ENCODE peak calls at places on chromosome 2, in seven cellular contexts. A is ascending aorta, N is neural progenitor cell, I is tibial nerve, M is HCT116, V is Peyer's patch, P is lower leg skin. T is an unnamed sample.

GRCh38 chr2:120424274-120424796 is 78.4 kb downstream of the INHBB start:
- DNase-seq in A (no peak), N (no peak), I (no peak), M (no peak), V (no peak), P (no peak), T (no peak)

GRCh38 chr2:205712508-205712907 is 30.2 kb downstream of the NRP2 start:
- DNase-seq in A (no peak), N (no peak), I (no peak), M (no peak), V (no peak), P (no peak), T (no peak)

GRCh38 chr2:54455584-54456525 is at the start of gene SPTBN1:
- DNase-seq in A (peak; percentile 38), N (peak; percentile 92), I (peak; percentile 87), M (peak; percentile 61), V (peak; percentile 29), P (peak; percentile 84), T (peak; percentile 81)

GRCh38 chr2:127879899-127880298 is 5.9 kb downstream of the AMMECR1L start:
- DNase-seq in A (no peak), N (no peak), I (no peak), M (no peak), V (no peak), P (no peak), T (no peak)

GRCh38 chr2:203718087-203718486 is 11.6 kb downstream of the CD28 start:
- DNase-seq in A (no peak), N (no peak), I (no peak), M (no peak), V (peak; percentile 48), P (no peak), T (no peak)

GRCh38 chr2:207807516-207807915 is 37.8 kb upstream of the FZD5 start:
- DNase-seq in A (no peak), N (no peak), I (no peak), M (no peak), V (no peak), P (no peak), T (peak; percentile 52)

GRCh38 chr2:168978461-168978861 is 52.7 kb downstream of the ABCB11 start:
- DNase-seq in A (no peak), N (no peak), I (no peak), M (no peak), V (no peak), P (no peak), T (no peak)

GRCh38 chr2:118830121-118830520 is 17.3 kb downstream of the EN1 start:
- DNase-seq in A (no peak), N (no peak), I (no peak), M (no peak), V (no peak), P (no peak), T (no peak)

GRCh38 chr2:224359569-224359968 is 42.3 kb downstream of the FAM124B start:
- DNase-seq in A (no peak), N (peak; percentile 59), I (no peak), M (no peak), V (no peak), P (no peak), T (no peak)

GRCh38 chr2:102770506-102770905 is 8.7 kb downstream of the TMEM182 start:
- DNase-seq in A (no peak), N (peak; percentile 16), I (no peak), M (no peak), V (no peak), P (no peak), T (no peak)

GRCh38 chr2:181228661-181229060 is 228.5 kb upstream of the ITGA4 start:
- DNase-seq in A (no peak), N (no peak), I (no peak), M (no peak), V (no peak), P (no peak), T (no peak)

GRCh38 chr2:181231151-181231550 is 226.0 kb upstream of the ITGA4 start:
- DNase-seq in A (no peak), N (peak; percentile 5), I (no peak), M (no peak), V (no peak), P (no peak), T (no peak)

GRCh38 chr2:181235683-181236459 is 221.3 kb upstream of the ITGA4 start:
- DNase-seq in A (no peak), N (no peak), I (no peak), M (no peak), V (no peak), P (no peak), T (peak; percentile 52)

GRCh38 chr2:181234429-181235410 is 222.5 kb upstream of the ITGA4 start:
- DNase-seq in A (no peak), N (no peak), I (no peak), M (no peak), V (no peak), P (no peak), T (no peak)

DNA sequence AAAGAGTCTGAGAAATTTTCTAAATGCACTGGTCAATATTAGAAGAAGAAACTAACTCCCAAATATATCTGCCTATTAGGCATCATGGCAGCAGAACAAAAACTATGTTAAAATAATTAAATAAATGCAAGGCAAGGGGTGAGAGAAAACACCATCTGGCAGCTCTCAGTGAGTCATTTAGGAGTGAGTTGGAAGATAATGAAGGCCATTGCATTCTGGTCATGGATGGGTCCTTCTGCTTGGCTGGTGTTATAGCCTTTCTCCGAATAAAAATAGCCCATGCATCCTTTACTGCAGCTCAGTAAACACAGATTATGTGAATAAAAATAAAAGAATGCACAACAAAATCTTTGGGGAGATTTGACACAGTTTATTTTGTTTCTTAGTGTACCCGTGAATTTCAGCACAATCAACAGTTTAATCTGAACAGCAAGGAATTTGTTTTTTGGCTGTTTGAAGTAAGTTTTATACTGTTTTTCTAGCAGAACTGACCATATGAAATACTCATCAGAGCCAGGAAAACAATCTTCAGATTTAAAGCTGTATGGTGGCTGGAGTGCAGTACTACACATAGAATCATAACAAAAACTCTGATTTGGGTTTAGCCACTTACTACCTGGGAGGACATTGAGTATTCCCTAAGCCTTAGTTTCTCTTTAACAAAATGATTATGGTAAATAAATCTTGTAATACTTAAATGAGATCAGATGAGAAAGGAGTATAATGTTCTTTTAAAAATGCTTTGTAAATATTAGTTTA is 225.1 kb upstream of the ITGA4 start:
- DNase-seq in A (no peak), N (no peak), I (no peak), M (no peak), V (no peak), P (no peak), T (no peak)
- TF ChIP-seq CTCF in A (no peak), N (no peak), I (no peak), M (no peak), V (no peak), P (no peak), T (no peak)

GRCh38 chr2:197500503-197501179 is 462 bp downstream of the HSPE1 start:
- DNase-seq in A (no peak), N (peak; percentile 8), I (no peak), M (no peak), V (no peak), P (no peak), T (peak; percentile 23)

GRCh38 chr2:197502201-197502600 is 2.0 kb downstream of the HSPE1 start:
- DNase-seq in A (no peak), N (no peak), I (no peak), M (no peak), V (no peak), P (no peak), T (no peak)

GRCh38 chr2:197498627-197498936 is 1.1 kb downstream of the HSPD1 start:
- DNase-seq in A (no peak), N (no peak), I (no peak), M (no peak), V (no peak), P (no peak), T (no peak)

GRCh38 chr2:197498937-197499593 is 575 bp downstream of the HSPD1 start:
- DNase-seq in A (no peak), N (peak; percentile 85), I (peak; percentile 25), M (no peak), V (peak; percentile 77), P (peak; percentile 40), T (peak; percentile 45)

DNA sequence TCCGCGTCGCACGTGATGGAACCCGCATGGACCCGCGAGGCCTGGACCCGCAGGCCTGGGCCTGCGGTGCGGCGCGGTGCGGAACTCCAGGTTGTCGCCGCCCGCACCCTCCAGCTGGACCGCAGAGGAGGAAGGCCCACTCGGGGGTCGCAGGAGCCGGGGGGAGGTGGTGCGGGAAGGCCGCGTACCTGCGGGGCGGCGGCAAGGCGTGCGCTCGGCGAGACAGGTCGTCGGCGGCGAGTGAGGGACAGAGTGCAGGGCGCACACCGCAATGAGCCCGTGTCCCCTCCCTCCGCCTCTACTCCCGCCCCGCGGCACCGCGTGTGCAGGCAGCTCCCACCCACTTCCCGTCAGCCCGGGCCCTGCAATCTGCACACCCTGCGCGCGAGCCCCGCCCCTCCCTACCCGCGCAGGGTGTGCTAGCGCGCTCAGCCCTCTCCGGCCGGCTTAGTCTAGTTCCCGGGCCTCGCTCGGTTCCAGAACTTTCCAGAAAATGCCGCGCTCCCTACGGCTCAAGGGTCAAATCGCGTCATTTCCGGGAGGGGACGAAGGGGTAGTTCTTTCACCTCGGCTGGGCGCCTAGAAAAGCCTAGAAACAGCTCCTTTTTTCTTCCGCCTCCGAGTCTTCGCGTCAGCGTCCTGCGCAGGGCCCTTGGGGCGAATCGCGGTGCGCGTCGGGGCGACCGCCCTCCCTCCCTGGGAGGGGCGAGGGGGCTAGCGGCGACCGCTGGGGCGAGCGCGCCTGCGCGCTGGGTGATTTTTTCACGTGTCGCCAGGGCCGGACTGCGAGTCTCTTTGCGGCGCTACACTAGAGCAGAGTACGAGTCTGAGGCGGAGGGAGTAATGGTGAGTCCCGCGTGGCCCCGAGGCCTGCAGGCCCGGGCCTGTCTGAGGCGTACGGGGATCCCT is at the start of the genes HSPD1 and HSPE1:
- DNase-seq in A (peak; percentile 93), N (peak; percentile 99), I (peak; percentile 95), M (peak; percentile 99), V (peak; percentile 97), P (peak; percentile 99), T (peak; percentile 97)
- TF ChIP-seq CTCF in A (no peak), N (no peak), I (no peak), M (no peak), V (peak; percentile 60), P (no peak), T (peak; percentile 85)

DNA sequence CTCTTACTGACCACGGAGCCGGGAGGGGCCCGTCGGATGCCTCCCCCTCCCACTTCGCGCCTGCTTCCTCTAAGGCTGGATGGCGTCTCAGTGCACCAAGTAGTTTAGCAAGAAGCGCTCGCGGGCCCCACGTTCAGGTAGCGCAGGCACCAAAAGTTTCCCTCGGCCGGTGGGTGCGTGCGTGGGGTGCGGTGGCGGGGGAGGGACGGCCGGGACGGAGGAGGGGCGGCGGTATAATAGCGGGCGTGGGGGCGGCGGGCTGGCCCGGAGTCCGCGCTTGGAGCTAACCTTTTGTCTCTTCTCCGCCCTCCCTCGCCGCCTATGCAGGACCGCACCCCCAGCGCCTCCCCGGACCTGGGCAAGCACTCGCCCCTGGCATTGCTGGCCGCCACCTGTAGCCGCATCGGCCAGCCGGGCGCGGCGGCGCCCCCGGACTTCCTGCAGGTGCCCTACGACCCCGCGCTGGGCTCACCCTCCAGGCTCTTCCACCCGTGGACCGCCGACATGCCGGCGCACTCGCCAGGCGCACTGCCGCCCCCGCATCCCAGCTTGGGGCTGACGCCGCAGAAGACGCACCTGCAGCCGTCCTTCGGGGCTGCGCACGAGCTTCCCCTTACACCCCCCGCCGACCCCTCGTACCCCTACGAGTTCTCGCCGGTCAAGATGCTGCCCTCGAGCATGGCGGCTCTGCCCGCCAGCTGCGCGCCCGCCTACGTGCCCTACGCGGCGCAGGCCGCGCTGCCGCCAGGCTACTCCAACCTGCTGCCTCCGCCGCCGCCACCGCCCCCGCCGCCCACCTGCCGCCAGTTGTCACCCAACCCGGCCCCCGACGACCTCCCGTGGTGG is 1.0 kb downstream of the SP5 start:
- DNase-seq in A (no peak), N (peak; percentile 64), I (no peak), M (no peak), V (no peak), P (no peak), T (peak; percentile 64)
- TF ChIP-seq CTCF in A (no peak), N (no peak), I (no peak), M (no peak), V (no peak), P (no peak), T (no peak)

GRCh38 chr2:240597054-240597418 is 10.5 kb downstream of the CAPN10 start:
- DNase-seq in A (peak; percentile 5), N (no peak), I (no peak), M (no peak), V (no peak), P (no peak), T (no peak)
- TF ChIP-seq CTCF in A (no peak), N (no peak), I (no peak), M (no peak), V (no peak), P (no peak), T (no peak)

T was measured in GM13977.